ENCODE peak calls at places on chromosome 11, in eight cellular contexts. J is AG04449, C is HEK293T, F is colonic mucosa, P is cardiac fibroblast, Z is hypothalamus, T is fibroblast of mammary gland, R is non-pigmented ciliary epithelial cell. B is an unnamed sample.

GRCh38 chr11:131615611-131616010 is 245.2 kb downstream of the NTM start:
- DNase-seq in C (no peak), P (no peak), J (no peak), T (no peak), Z (no peak), F (no peak), R (no peak), B (no peak)

GRCh38 chr11:1293619-1294015 is 15.8 kb downstream of the TOLLIP start:
- DNase-seq in F (no peak), R (no peak), C (no peak), P (no peak), Z (no peak), T (no peak), J (no peak), B (no peak)

GRCh38 chr11:12674571-12674935 is 332 bp downstream of the TEAD1 start:
- DNase-seq in C (peak; percentile 31), Z (no peak), R (no peak), J (no peak), F (no peak), T (no peak), P (no peak), B (no peak)

GRCh38 chr11:1402776-1403620 is 13.3 kb downstream of the BRSK2 start:
- DNase-seq in F (no peak), Z (no peak), J (no peak), T (peak; percentile 42), C (no peak), R (no peak), P (no peak), B (no peak)

GRCh38 chr11:115717215-115717584 is 213.0 kb upstream of the CADM1 start:
- DNase-seq in R (no peak), Z (no peak), F (no peak), J (no peak), P (no peak), T (no peak), C (no peak), B (no peak)

GRCh38 chr11:103581680-103582265 is 454.7 kb upstream of the DDI1 start:
- DNase-seq in P (no peak), F (no peak), J (no peak), R (no peak), T (no peak), Z (no peak), C (peak; percentile 47), B (no peak)

GRCh38 chr11:126109941-126110731 is 47.5 kb upstream of the CDON start:
- DNase-seq in C (no peak), P (peak; percentile 34), T (peak; percentile 60), R (no peak), J (no peak), Z (no peak), F (no peak), B (peak; percentile 38)

GRCh38 chr11:17790453-17790852 is 55.9 kb downstream of the KCNC1 start:
- DNase-seq in R (peak; percentile 67), C (no peak), P (peak; percentile 5), F (no peak), Z (no peak), T (peak; percentile 84), J (no peak), B (no peak)

GRCh38 chr11:90525962-90526361 is 303.1 kb upstream of the CHORDC1 start:
- DNase-seq in T (no peak), F (no peak), P (no peak), C (no peak), Z (no peak), R (no peak), J (no peak), B (no peak)

GRCh38 chr11:134466035-134466908 is 54.2 kb upstream of the B3GAT1 start:
- DNase-seq in P (no peak), R (no peak), T (no peak), Z (no peak), J (no peak), F (peak; percentile 72), C (no peak), B (peak; percentile 57)

GRCh38 chr11:2768471-2769408 is 68.9 kb upstream of the KCNQ1OT1 start:
- DNase-seq in T (peak; percentile 83), J (peak; percentile 23), F (peak; percentile 11), P (peak; percentile 30), Z (no peak), R (peak; percentile 30), C (no peak), B (no peak)

GRCh38 chr11:6321356-6321755 is 1.1 kb upstream of the CAVIN3 start:
- DNase-seq in R (no peak), T (peak; percentile 21), J (no peak), C (no peak), Z (no peak), P (no peak), F (peak; percentile 32), B (no peak)

GRCh38 chr11:75582461-75582934 is 20.4 kb downstream of the SERPINH1 start:
- DNase-seq in C (no peak), P (no peak), R (no peak), F (no peak), T (no peak), Z (no peak), J (no peak), B (no peak)

GRCh38 chr11:64762916-64763803 is 3.4 kb upstream of the PYGM start:
- DNase-seq in R (peak; percentile 66), P (peak; percentile 71), J (peak; percentile 23), Z (peak; percentile 43), T (peak; percentile 54), C (no peak), F (no peak), B (peak; percentile 68)

GRCh38 chr11:57205046-57205671 is 23.4 kb downstream of the LRRC55 start:
- DNase-seq in P (peak; percentile 65), J (peak; percentile 50), Z (peak; percentile 21), T (peak; percentile 27), C (no peak), R (peak; percentile 10), F (no peak), B (no peak)

GRCh38 chr11:130609121-130610035 is 160.9 kb downstream of the ADAMTS15 start:
- DNase-seq in T (peak; percentile 97), J (no peak), C (no peak), P (peak; percentile 93), Z (peak; percentile 15), F (peak; percentile 71), R (no peak), B (no peak)

GRCh38 chr11:94897330-94897768 is 76.0 kb downstream of the CWC15 start:
- DNase-seq in Z (peak; percentile 10), F (peak; percentile 42), J (no peak), R (no peak), T (peak; percentile 62), P (peak; percentile 72), C (peak; percentile 53), B (peak; percentile 59)